ENCODE peak calls at places on chromosomes 11 and 22, in five cellular contexts. One of them, this sample, is unnamed.

GRCh38 chr11:122210378-122210995 is 94.5 kb upstream of the BLID start:
- DNase-seq in heart left ventricle: no peak
- DNase-seq in glutamatergic neuron: no peak
- DNase-seq in T follicular helper cell: no peak
- DNase-seq in HT-29: no peak
- DNase-seq in this sample: no peak

GRCh38 chr11:73400293-73400692 is 24.1 kb downstream of the RELT start:
- DNase-seq in HT-29: no peak
- DNase-seq in T follicular helper cell: no peak
- DNase-seq in heart left ventricle: no peak
- DNase-seq in glutamatergic neuron: no peak
- DNase-seq in this sample: no peak

GRCh38 chr11:77159219-77159936 is 31.3 kb downstream of the MYO7A start:
- DNase-seq in HT-29: no peak
- DNase-seq in T follicular helper cell: no peak
- DNase-seq in glutamatergic neuron: no peak
- DNase-seq in heart left ventricle: no peak
- DNase-seq in this sample: no peak

GRCh38 chr22:19117111-19117512 is 5.1 kb downstream of the DGCR2 start:
- DNase-seq in T follicular helper cell: no peak
- DNase-seq in HT-29: no peak
- DNase-seq in glutamatergic neuron: no peak
- DNase-seq in heart left ventricle: no peak
- DNase-seq in this sample: no peak

GRCh38 chr11:9575531-9576240 is 2.2 kb downstream of the WEE1 start:
- DNase-seq in HT-29: peak; percentile 58
- DNase-seq in heart left ventricle: no peak
- DNase-seq in T follicular helper cell: no peak
- DNase-seq in glutamatergic neuron: no peak
- DNase-seq in this sample: no peak

GRCh38 chr22:39932918-39933649 is 27.1 kb upstream of the TMA7B start:
- DNase-seq in HT-29: peak; percentile 29
- DNase-seq in T follicular helper cell: peak; percentile 33
- DNase-seq in heart left ventricle: no peak
- DNase-seq in glutamatergic neuron: peak; percentile 45
- DNase-seq in this sample: no peak

GRCh38 chr11:114169321-114169749 is 109.8 kb downstream of the ZBTB16 start:
- DNase-seq in T follicular helper cell: no peak
- DNase-seq in heart left ventricle: no peak
- DNase-seq in glutamatergic neuron: no peak
- DNase-seq in HT-29: no peak
- DNase-seq in this sample: no peak

GRCh38 chr22:18044548-18045271 is 20.3 kb upstream of the MICAL3 start:
- DNase-seq in glutamatergic neuron: no peak
- DNase-seq in T follicular helper cell: no peak
- DNase-seq in heart left ventricle: peak; percentile 76
- DNase-seq in HT-29: no peak
- DNase-seq in this sample: no peak

GRCh38 chr11:123956752-123957151 is 13.1 kb upstream of the OR6T1 start:
- DNase-seq in heart left ventricle: no peak
- DNase-seq in T follicular helper cell: no peak
- DNase-seq in HT-29: no peak
- DNase-seq in glutamatergic neuron: no peak
- DNase-seq in this sample: no peak

GRCh38 chr22:43231724-43232034 is 44.7 kb upstream of the TTLL12 start:
- DNase-seq in HT-29: no peak
- DNase-seq in heart left ventricle: no peak
- DNase-seq in T follicular helper cell: no peak
- DNase-seq in glutamatergic neuron: no peak
- DNase-seq in this sample: no peak

GRCh38 chr11:47185305-47186075 is 744 bp downstream of the PACSIN3 start:
- DNase-seq in heart left ventricle: peak; percentile 88
- DNase-seq in glutamatergic neuron: peak; percentile 42
- DNase-seq in T follicular helper cell: no peak
- DNase-seq in HT-29: no peak
- DNase-seq in this sample: peak; percentile 69

GRCh38 chr22:50188356-50188755 is 2.6 kb downstream of the TRABD start:
- DNase-seq in HT-29: no peak
- DNase-seq in T follicular helper cell: no peak
- DNase-seq in glutamatergic neuron: no peak
- DNase-seq in heart left ventricle: no peak
- DNase-seq in this sample: no peak

GRCh38 chr11:94030059-94030458 is 8.9 kb downstream of the HEPHL1 start:
- DNase-seq in glutamatergic neuron: no peak
- DNase-seq in heart left ventricle: no peak
- DNase-seq in T follicular helper cell: no peak
- DNase-seq in HT-29: no peak
- DNase-seq in this sample: no peak

GRCh38 chr11:77071671-77072605 is 5.2 kb downstream of the CAPN5 start:
- DNase-seq in glutamatergic neuron: peak; percentile 12
- DNase-seq in HT-29: no peak
- DNase-seq in heart left ventricle: no peak
- DNase-seq in T follicular helper cell: no peak
- DNase-seq in this sample: no peak